ENCODE peak calls at places on chromosomes 13 and 19, in six cellular contexts. Q is aorta, G is GM06990, P is endothelial cell of umbilical vein, X is heart right ventricle, T is fibroblast of mammary gland. M is an unnamed sample.

GRCh38 chr19:5676105-5676671 is 4.1 kb downstream of the MICOS13 start:
- DNase-seq in Q (no peak), G (no peak), P (no peak), X (no peak), T (no peak), M (no peak)

GRCh38 chr13:32222046-32222676 is 93.0 kb downstream of the ZAR1L start:
- DNase-seq in Q (no peak), G (no peak), P (no peak), X (no peak), T (no peak), M (no peak)

GRCh38 chr19:50551713-50552187 is 16.5 kb downstream of the LRRC4B start:
- DNase-seq in Q (no peak), G (no peak), P (no peak), X (no peak), T (no peak), M (no peak)

GRCh38 chr19:43337737-43338136 is 15.7 kb upstream of the CD177 start:
- DNase-seq in Q (no peak), G (no peak), P (no peak), X (no peak), T (no peak), M (no peak)

GRCh38 chr19:3238066-3238561 is 13.7 kb downstream of the CELF5 start:
- DNase-seq in Q (no peak), G (no peak), P (no peak), X (no peak), T (no peak), M (no peak)

GRCh38 chr13:40406405-40407138 is 259.9 kb downstream of the FOXO1 start:
- DNase-seq in Q (no peak), G (no peak), P (peak), X (no peak), T (peak), M (peak)

GRCh38 chr13:38914070-38914469 is 76.6 kb downstream of the STOML3 start:
- DNase-seq in Q (no peak), G (no peak), P (no peak), X (no peak), T (no peak), M (no peak)

GRCh38 chr13:59982631-59983382 is 180.9 kb downstream of the DIAPH3 start:
- DNase-seq in Q (no peak), G (no peak), P (no peak), X (no peak), T (peak), M (peak)

GRCh38 chr13:101059803-101060202 is 356.5 kb downstream of the NALCN start:
- DNase-seq in Q (no peak), G (no peak), P (no peak), X (no peak), T (no peak), M (no peak)

GRCh38 chr19:45968626-45969025 is 5.0 kb downstream of the NOVA2 start:
- DNase-seq in Q (no peak), G (no peak), P (no peak), X (no peak), T (no peak), M (no peak)

GRCh38 chr13:113763961-113764792 is 5.2 kb downstream of the TMEM255B start:
- DNase-seq in Q (peak), G (no peak), P (no peak), X (no peak), T (no peak), M (no peak)

GRCh38 chr13:87356314-87356713 is 314.9 kb upstream of the SLITRK5 start:
- DNase-seq in Q (no peak), G (no peak), P (no peak), X (no peak), T (no peak), M (no peak)

GRCh38 chr13:25738342-25738771 is 313.5 kb downstream of the SHISA2 start:
- DNase-seq in Q (no peak), G (no peak), P (peak), X (no peak), T (no peak), M (peak)

GRCh38 chr19:33806434-33806881 is 9.8 kb downstream of the KCTD15 start:
- DNase-seq in Q (no peak), G (no peak), P (no peak), X (no peak), T (no peak), M (no peak)

GRCh38 chr19:23395041-23395721 is at the start of gene ZNF91:
- DNase-seq in Q (peak), G (peak), P (peak), X (peak), T (peak), M (peak)

GRCh38 chr19:47020992-47021496 is 1.4 kb downstream of the NPAS1 start:
- DNase-seq in Q (no peak), G (no peak), P (no peak), X (peak), T (no peak), M (no peak)

GRCh38 chr19:40089462-40089861 is 1.3 kb downstream of the ZNF780A start:
- DNase-seq in Q (no peak), G (no peak), P (no peak), X (no peak), T (peak), M (peak)

GRCh38 chr13:111219306-111219705 is 101.1 kb upstream of the TEX29 start:
- DNase-seq in Q (peak), G (no peak), P (no peak), X (no peak), T (peak), M (peak)

GRCh38 chr19:16559896-16560295 is 12.3 kb downstream of the SLC35E1 start:
- DNase-seq in Q (no peak), G (no peak), P (peak), X (no peak), T (no peak), M (no peak)

GRCh38 chr19:36987091-36987490 is 71.0 kb downstream of the ZNF568 start:
- DNase-seq in Q (no peak), G (no peak), P (no peak), X (no peak), T (no peak), M (no peak)

GRCh38 chr19:6654347-6655310 is 15.3 kb downstream of the TNFSF14 start:
- DNase-seq in Q (no peak), G (peak), P (no peak), X (no peak), T (no peak), M (no peak)

GRCh38 chr13:20901668-20902437 is 693 bp downstream of the XPO4 start:
- DNase-seq in Q (no peak), G (no peak), P (peak), X (peak), T (peak), M (no peak)

GRCh38 chr19:47351545-47351944 is 2.4 kb downstream of the DHX34 start:
- DNase-seq in Q (no peak), G (no peak), P (peak), X (no peak), T (peak), M (peak)

GRCh38 chr13:31236211-31236786 is 36.5 kb downstream of the B3GLCT start:
- DNase-seq in Q (no peak), G (no peak), P (peak), X (no peak), T (peak), M (peak)

GRCh38 chr13:62482351-62482750 is 1066.7 kb upstream of the PCDH20 start:
- DNase-seq in Q (no peak), G (no peak), P (peak), X (no peak), T (no peak), M (no peak)

GRCh38 chr19:48970923-48971395 is 5.8 kb downstream of the FTL start:
- DNase-seq in Q (peak), G (peak), P (peak), X (peak), T (peak), M (peak)

GRCh38 chr19:42250249-42250665 is 4.7 kb downstream of the ERF start:
- DNase-seq in Q (peak), G (no peak), P (no peak), X (peak), T (no peak), M (no peak)

GRCh38 chr13:24050796-24051715 is 109.5 kb upstream of the SPATA13 start:
- DNase-seq in Q (no peak), G (no peak), P (no peak), X (no peak), T (no peak), M (no peak)

GRCh38 chr13:29758591-29759114 is 91.8 kb downstream of the UBL3 start:
- DNase-seq in Q (no peak), G (peak), P (no peak), X (no peak), T (no peak), M (peak)

GRCh38 chr13:41008349-41008980 is 10.7 kb downstream of the ELF1 start:
- DNase-seq in Q (no peak), G (peak), P (no peak), X (no peak), T (peak), M (peak)

GRCh38 chr13:63088226-63088625 is 1672.6 kb upstream of the PCDH20 start:
- DNase-seq in Q (no peak), G (no peak), P (no peak), X (no peak), T (peak), M (peak)

GRCh38 chr13:23771966-23772365 is 117.2 kb downstream of the MIPEP start:
- DNase-seq in Q (no peak), G (no peak), P (no peak), X (no peak), T (peak), M (no peak)

GRCh38 chr19:42872608-42873007 is 6.9 kb downstream of the PSG1 start:
- DNase-seq in Q (no peak), G (no peak), P (no peak), X (no peak), T (peak), M (no peak)

GRCh38 chr19:38543807-38544568 is 73.8 kb downstream of the MAP4K1 start:
- DNase-seq in Q (peak), G (peak), P (peak), X (peak), T (peak), M (peak)

GRCh38 chr19:50025794-50026549 is at the start of gene ZNF473:
- DNase-seq in Q (peak), G (peak), P (no peak), X (peak), T (peak), M (peak)

GRCh38 chr13:73242515-73243015 is 183.8 kb downstream of the KLF5 start:
- DNase-seq in Q (no peak), G (no peak), P (no peak), X (no peak), T (no peak), M (no peak)

DNA sequence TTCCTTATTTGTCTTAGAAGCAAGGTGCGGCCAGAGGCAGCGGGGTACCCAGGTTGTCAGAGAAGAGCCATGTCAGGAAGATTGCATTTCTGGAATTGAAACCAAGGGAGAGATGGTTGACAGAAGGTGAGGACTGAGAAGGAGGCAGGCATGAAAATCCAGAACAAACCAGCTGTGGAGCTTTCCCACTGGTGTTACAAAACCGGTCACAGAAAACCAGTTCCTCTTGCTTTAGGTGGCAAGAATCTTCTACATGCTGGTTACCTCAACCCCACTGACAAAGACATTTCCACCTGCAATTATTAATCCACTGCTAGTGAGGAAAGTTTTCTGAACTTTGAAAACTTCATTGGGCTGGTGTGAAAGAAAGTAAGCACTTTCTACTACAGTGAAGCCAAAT is 64.0 kb upstream of the MED4 start:
- DNase-seq in Q (no peak), G (no peak), P (no peak), X (no peak), T (no peak), M (no peak)
- H3K4me3 ChIP-seq in Q (no peak), G (no peak), P (no peak), X (no peak), T (no peak), M (no peak)

DNA sequence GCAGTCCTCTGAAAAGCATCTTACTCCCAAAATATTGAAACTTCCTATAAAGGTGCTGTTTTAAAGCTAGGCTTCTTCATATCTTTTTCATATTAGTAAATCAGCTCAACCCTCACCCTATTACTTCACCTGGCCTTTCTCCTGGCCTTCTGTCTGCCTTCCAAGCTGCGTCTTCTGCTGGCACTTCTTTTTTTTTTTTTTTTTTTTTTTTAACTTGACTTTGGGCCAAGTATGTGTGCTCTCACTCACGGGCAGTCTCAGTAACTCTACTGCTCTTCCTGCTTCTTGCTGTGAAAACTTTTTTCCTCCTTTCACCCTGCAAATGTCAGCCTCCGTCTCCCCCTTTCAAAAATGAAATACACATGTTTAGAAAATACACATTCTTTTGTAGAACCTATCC is 41.2 kb upstream of the KCTD4 start:
- DNase-seq in Q (no peak), G (no peak), P (peak), X (no peak), T (peak), M (no peak)
- H3K4me3 ChIP-seq in Q (peak), G (no peak), P (no peak), X (no peak), T (no peak), M (no peak)

DNA sequence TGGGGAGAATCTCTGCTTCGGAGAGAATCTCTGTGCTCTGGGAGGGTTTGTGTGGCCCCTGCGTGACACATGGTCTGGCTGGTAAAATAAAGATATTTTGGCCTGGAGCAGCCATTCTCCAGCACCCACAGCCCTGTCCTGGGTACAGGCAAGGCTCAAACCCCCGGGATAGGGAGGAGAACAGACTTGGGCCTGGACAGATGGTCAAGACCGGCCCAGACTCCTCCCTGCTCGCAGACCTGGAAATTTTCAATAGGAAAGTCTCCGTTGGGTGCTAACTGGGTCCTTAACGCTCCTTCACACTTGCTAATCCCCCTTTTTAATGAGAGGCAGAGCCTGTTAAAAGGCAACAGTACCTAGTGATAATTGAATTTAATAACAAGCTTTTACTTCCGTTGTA is 2.5 kb downstream of the PALM start:
- DNase-seq in Q (no peak), G (no peak), P (no peak), X (no peak), T (no peak), M (no peak)
- H3K4me3 ChIP-seq in Q (no peak), G (no peak), P (no peak), X (no peak), T (no peak), M (no peak)

DNA sequence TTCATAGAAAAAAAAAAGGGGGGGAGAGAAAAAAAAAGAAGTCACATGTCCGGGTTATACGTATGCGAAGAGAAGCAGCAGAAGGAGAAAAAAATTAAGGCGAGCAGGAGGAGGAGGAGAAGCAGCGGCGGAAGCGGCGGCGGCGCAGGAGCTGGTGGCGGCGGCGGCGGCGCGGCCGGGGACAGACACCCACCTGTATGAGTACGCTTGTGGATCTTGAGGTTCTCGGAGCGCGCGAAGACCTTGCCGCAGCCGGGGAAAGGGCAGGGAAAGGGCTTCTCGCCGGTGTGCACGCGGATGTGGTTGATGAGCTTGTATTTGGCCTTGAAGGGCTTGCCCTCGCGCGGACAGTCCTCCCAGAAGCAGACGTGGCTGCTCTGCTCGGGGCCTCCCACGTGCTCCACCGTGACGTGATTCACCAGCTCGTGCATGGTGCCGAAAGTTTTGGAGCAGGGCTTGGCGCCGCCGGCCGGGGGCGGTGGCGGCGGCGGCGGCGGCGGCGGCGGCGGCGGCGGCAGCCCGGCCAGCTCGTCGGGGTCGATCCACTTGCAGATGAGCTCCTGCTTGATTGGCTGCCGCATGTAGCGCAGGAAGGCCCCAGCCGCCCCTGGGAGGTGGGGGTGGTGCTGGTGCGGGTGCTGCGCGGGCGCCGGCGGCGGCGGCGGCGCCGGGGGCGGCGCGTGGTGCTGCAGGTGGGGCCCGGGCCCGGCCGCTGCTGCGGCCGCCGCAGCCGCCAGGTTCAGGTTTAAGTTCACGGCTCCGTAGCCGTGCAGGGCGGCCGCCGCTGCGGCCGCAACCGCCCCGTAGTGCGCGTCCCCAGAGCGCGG is 1.4 kb downstream of the ZIC5 start:
- DNase-seq in Q (peak), G (no peak), P (no peak), X (no peak), T (peak), M (no peak)
- H3K4me3 ChIP-seq in Q (peak), G (peak), P (no peak), X (no peak), T (no peak), M (peak)

DNA sequence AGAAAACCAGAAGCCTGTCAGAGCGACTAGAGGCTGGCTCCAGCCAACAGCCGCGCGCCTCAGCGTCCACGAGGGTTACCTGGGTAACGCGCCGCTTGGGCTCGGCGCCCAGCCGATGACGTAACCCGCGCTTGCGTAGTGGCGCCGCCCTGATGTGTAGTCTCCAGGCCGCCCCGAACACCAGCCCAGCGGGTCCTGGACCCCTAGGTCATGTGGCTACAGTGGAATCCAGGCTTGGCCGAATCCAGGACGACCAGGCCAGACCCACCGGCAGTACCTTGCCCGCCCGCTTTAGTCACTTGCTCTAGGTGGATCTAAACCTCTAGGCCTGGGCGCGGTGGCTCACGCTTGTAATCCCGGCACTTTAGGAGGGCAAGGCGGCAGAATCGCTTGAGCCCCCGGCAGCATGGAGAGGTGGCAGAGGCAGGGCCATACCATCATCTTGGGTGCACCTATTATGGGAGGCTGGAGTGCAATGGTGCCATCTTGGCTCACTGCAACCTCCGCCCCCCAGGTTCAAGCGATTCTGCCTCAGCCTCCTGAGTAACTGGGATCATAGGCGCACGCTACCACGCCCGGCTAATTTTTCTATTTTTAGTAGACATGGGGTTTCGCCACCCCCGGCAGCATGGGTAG is 7.2 kb upstream of the ZNF606 start:
- DNase-seq in Q (peak), G (peak), P (peak), X (peak), T (peak), M (peak)
- H3K4me3 ChIP-seq in Q (no peak), G (no peak), P (no peak), X (peak), T (peak), M (peak)

GRCh38 chr13:56869671-56870070 is 271.0 kb upstream of the PRR20A start:
- DNase-seq in Q (no peak), G (no peak), P (no peak), X (no peak), T (no peak), M (no peak)

GRCh38 chr13:56861472-56861871 is 279.2 kb upstream of the PRR20A start:
- DNase-seq in Q (no peak), G (no peak), P (peak), X (no peak), T (no peak), M (no peak)

DNA sequence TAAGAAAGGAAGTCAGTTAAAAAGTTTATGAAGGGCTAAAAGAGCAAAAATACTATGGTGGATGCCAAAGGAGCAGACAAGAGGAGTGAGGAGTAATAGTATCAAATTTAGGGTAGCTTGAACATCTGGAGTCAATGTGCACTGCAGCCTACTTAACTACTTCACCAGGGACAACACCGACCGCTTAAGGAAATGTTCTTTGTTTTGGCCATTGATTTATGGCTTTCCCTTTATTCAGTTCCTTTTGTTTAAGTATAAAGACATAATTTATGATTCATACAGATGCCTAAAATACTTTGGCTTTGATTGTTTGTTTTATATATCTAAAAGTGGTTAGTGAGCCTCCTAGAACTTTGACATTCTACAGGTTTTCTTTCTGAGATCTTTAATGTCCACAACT is 276.3 kb upstream of the PRR20A start:
- DNase-seq in Q (no peak), G (no peak), P (peak), X (no peak), T (no peak), M (no peak)
- H3K4me3 ChIP-seq in Q (no peak), G (no peak), P (no peak), X (no peak), T (no peak), M (no peak)